ENCODE peak calls at places on chromosome 22, in eight cellular contexts. One of them, this sample, is unnamed.

GRCh38 chr22:47277511-47277910 is 515.1 kb downstream of the TBC1D22A start:
- DNase-seq in GM20000: no peak
- DNase-seq in GM13977: no peak
- DNase-seq in stomach: no peak
- DNase-seq in spleen: no peak
- DNase-seq in GM12865: no peak
- DNase-seq in colonic mucosa: no peak
- DNase-seq in CD4-positive, alpha-beta T cell: no peak
- DNase-seq in this sample: no peak

GRCh38 chr22:17303840-17304779 is 65.2 kb upstream of the CECR2 start:
- DNase-seq in GM20000: peak; percentile 71
- DNase-seq in GM13977: peak; percentile 77
- DNase-seq in stomach: peak; percentile 21
- DNase-seq in spleen: peak; percentile 79
- DNase-seq in GM12865: peak; percentile 82
- DNase-seq in colonic mucosa: no peak
- DNase-seq in CD4-positive, alpha-beta T cell: peak; percentile 34
- DNase-seq in this sample: no peak

GRCh38 chr22:18120941-18121340 is 10.3 kb downstream of the TUBA8 start:
- DNase-seq in GM20000: no peak
- DNase-seq in GM13977: no peak
- DNase-seq in stomach: no peak
- DNase-seq in spleen: no peak
- DNase-seq in GM12865: no peak
- DNase-seq in colonic mucosa: no peak
- DNase-seq in CD4-positive, alpha-beta T cell: no peak
- DNase-seq in this sample: no peak

GRCh38 chr22:48319321-48320047 is 1508.2 kb downstream of the BRD1 start:
- DNase-seq in GM20000: no peak
- DNase-seq in GM13977: no peak
- DNase-seq in stomach: no peak
- DNase-seq in spleen: peak; percentile 58
- DNase-seq in GM12865: no peak
- DNase-seq in colonic mucosa: no peak
- DNase-seq in CD4-positive, alpha-beta T cell: no peak
- DNase-seq in this sample: no peak

GRCh38 chr22:49513358-49513851 is 314.3 kb downstream of the BRD1 start:
- DNase-seq in GM20000: no peak
- DNase-seq in GM13977: no peak
- DNase-seq in stomach: peak; percentile 8
- DNase-seq in spleen: no peak
- DNase-seq in GM12865: no peak
- DNase-seq in colonic mucosa: no peak
- DNase-seq in CD4-positive, alpha-beta T cell: no peak
- DNase-seq in this sample: no peak

GRCh38 chr22:31337178-31337577 is 9.0 kb downstream of the PATZ1 start:
- DNase-seq in GM20000: no peak
- DNase-seq in GM13977: no peak
- DNase-seq in stomach: peak; percentile 44
- DNase-seq in spleen: no peak
- DNase-seq in GM12865: no peak
- DNase-seq in colonic mucosa: no peak
- DNase-seq in CD4-positive, alpha-beta T cell: no peak
- DNase-seq in this sample: no peak

GRCh38 chr22:23073506-23074229 is 3.3 kb downstream of the GNAZ start:
- DNase-seq in GM20000: no peak
- DNase-seq in GM13977: no peak
- DNase-seq in stomach: no peak
- DNase-seq in spleen: peak; percentile 62
- DNase-seq in GM12865: no peak
- DNase-seq in colonic mucosa: no peak
- DNase-seq in CD4-positive, alpha-beta T cell: no peak
- DNase-seq in this sample: no peak

GRCh38 chr22:40009231-40009769 is 14.5 kb downstream of the FAM83F start:
- DNase-seq in GM20000: no peak
- DNase-seq in GM13977: no peak
- DNase-seq in stomach: peak; percentile 41
- DNase-seq in spleen: no peak
- DNase-seq in GM12865: no peak
- DNase-seq in colonic mucosa: peak; percentile 59
- DNase-seq in CD4-positive, alpha-beta T cell: no peak
- DNase-seq in this sample: no peak

GRCh38 chr22:47837703-47838102 is 1075.3 kb downstream of the TBC1D22A start:
- DNase-seq in GM20000: no peak
- DNase-seq in GM13977: no peak
- DNase-seq in stomach: no peak
- DNase-seq in spleen: no peak
- DNase-seq in GM12865: peak; percentile 38
- DNase-seq in colonic mucosa: no peak
- DNase-seq in CD4-positive, alpha-beta T cell: no peak
- DNase-seq in this sample: no peak

GRCh38 chr22:39664485-39665200 is 94.1 kb downstream of the CACNA1I start:
- DNase-seq in GM20000: peak; percentile 61
- DNase-seq in GM13977: peak; percentile 70
- DNase-seq in stomach: no peak
- DNase-seq in spleen: no peak
- DNase-seq in GM12865: no peak
- DNase-seq in colonic mucosa: peak; percentile 60
- DNase-seq in CD4-positive, alpha-beta T cell: peak; percentile 33
- DNase-seq in this sample: peak; percentile 63

GRCh38 chr22:46961591-46962290 is 199.3 kb downstream of the TBC1D22A start:
- DNase-seq in GM20000: no peak
- DNase-seq in GM13977: no peak
- DNase-seq in stomach: peak; percentile 16
- DNase-seq in spleen: no peak
- DNase-seq in GM12865: no peak
- DNase-seq in colonic mucosa: no peak
- DNase-seq in CD4-positive, alpha-beta T cell: no peak
- DNase-seq in this sample: no peak

GRCh38 chr22:40441761-40442364 is 71.5 kb downstream of the SGSM3 start:
- DNase-seq in GM20000: no peak
- DNase-seq in GM13977: no peak
- DNase-seq in stomach: no peak
- DNase-seq in spleen: no peak
- DNase-seq in GM12865: no peak
- DNase-seq in colonic mucosa: no peak
- DNase-seq in CD4-positive, alpha-beta T cell: no peak
- DNase-seq in this sample: no peak

GRCh38 chr22:49780281-49780991 is 47.2 kb downstream of the BRD1 start:
- DNase-seq in GM20000: no peak
- DNase-seq in GM13977: no peak
- DNase-seq in stomach: no peak
- DNase-seq in spleen: no peak
- DNase-seq in GM12865: no peak
- DNase-seq in colonic mucosa: no peak
- DNase-seq in CD4-positive, alpha-beta T cell: no peak
- DNase-seq in this sample: no peak

GRCh38 chr22:17422736-17423343 is 53.6 kb downstream of the CECR2 start:
- DNase-seq in GM20000: no peak
- DNase-seq in GM13977: no peak
- DNase-seq in stomach: no peak
- DNase-seq in spleen: no peak
- DNase-seq in GM12865: no peak
- DNase-seq in colonic mucosa: no peak
- DNase-seq in CD4-positive, alpha-beta T cell: no peak
- DNase-seq in this sample: no peak

GRCh38 chr22:50199836-50200332 is 927 bp upstream of the SELENOO start:
- DNase-seq in GM20000: no peak
- DNase-seq in GM13977: no peak
- DNase-seq in stomach: peak; percentile 33
- DNase-seq in spleen: peak; percentile 85
- DNase-seq in GM12865: no peak
- DNase-seq in colonic mucosa: no peak
- DNase-seq in CD4-positive, alpha-beta T cell: no peak
- DNase-seq in this sample: no peak

GRCh38 chr22:21593406-21594232 is 26.1 kb downstream of the UBE2L3 start:
- DNase-seq in GM20000: no peak
- DNase-seq in GM13977: no peak
- DNase-seq in stomach: peak; percentile 38
- DNase-seq in spleen: no peak
- DNase-seq in GM12865: no peak
- DNase-seq in colonic mucosa: peak; percentile 40
- DNase-seq in CD4-positive, alpha-beta T cell: no peak
- DNase-seq in this sample: no peak

GRCh38 chr22:21592422-21592821 is 24.9 kb downstream of the UBE2L3 start:
- DNase-seq in GM20000: no peak
- DNase-seq in GM13977: no peak
- DNase-seq in stomach: no peak
- DNase-seq in spleen: no peak
- DNase-seq in GM12865: no peak
- DNase-seq in colonic mucosa: no peak
- DNase-seq in CD4-positive, alpha-beta T cell: no peak
- DNase-seq in this sample: no peak

GRCh38 chr22:21589415-21589814 is 21.9 kb downstream of the UBE2L3 start:
- DNase-seq in GM20000: no peak
- DNase-seq in GM13977: no peak
- DNase-seq in stomach: no peak
- DNase-seq in spleen: no peak
- DNase-seq in GM12865: no peak
- DNase-seq in colonic mucosa: no peak
- DNase-seq in CD4-positive, alpha-beta T cell: no peak
- DNase-seq in this sample: no peak

GRCh38 chr22:21590809-21591641 is 23.5 kb downstream of the UBE2L3 start:
- DNase-seq in GM20000: no peak
- DNase-seq in GM13977: no peak
- DNase-seq in stomach: no peak
- DNase-seq in spleen: no peak
- DNase-seq in GM12865: peak; percentile 27
- DNase-seq in colonic mucosa: no peak
- DNase-seq in CD4-positive, alpha-beta T cell: no peak
- DNase-seq in this sample: no peak

DNA sequence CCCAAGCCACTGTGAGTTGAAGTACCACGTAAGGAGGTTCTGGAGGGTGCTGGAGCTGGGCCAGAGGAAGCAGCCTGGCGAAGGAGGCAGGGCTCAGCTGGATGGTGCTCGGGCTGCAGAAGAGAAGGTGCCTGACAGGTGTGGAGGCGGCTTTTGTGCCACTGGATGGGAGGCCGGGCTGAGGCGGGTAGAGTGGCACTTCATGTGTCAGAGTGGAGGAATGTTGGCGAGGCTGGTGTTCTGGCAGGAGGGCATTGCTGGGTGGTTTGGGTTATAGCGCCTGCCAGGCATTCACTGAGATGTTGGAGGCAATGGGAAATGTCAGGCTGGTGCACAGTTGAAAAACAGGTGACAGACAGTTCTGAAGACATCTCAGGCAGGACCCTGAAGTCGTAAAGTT is 24.2 kb downstream of the UBE2L3 start:
- DNase-seq in GM20000: no peak
- DNase-seq in GM13977: no peak
- DNase-seq in stomach: no peak
- DNase-seq in spleen: no peak
- DNase-seq in GM12865: no peak
- DNase-seq in colonic mucosa: no peak
- DNase-seq in CD4-positive, alpha-beta T cell: no peak
- DNase-seq in this sample: no peak
- TF ChIP-seq CTCF in GM20000: no peak
- TF ChIP-seq CTCF in GM13977: no peak
- TF ChIP-seq CTCF in stomach: no peak
- TF ChIP-seq CTCF in spleen: no peak
- TF ChIP-seq CTCF in GM12865: no peak
- TF ChIP-seq CTCF in colonic mucosa: no peak
- TF ChIP-seq CTCF in CD4-positive, alpha-beta T cell: no peak
- TF ChIP-seq CTCF in this sample: no peak

GRCh38 chr22:25131198-25131887 is 68.3 kb upstream of the CRYBB3 start:
- DNase-seq in GM20000: no peak
- DNase-seq in GM13977: no peak
- DNase-seq in stomach: no peak
- DNase-seq in spleen: no peak
- DNase-seq in GM12865: no peak
- DNase-seq in colonic mucosa: peak; percentile 50
- DNase-seq in CD4-positive, alpha-beta T cell: no peak
- DNase-seq in this sample: no peak
- TF ChIP-seq CTCF in GM20000: no peak
- TF ChIP-seq CTCF in GM13977: no peak
- TF ChIP-seq CTCF in stomach: no peak
- TF ChIP-seq CTCF in spleen: no peak
- TF ChIP-seq CTCF in GM12865: no peak
- TF ChIP-seq CTCF in colonic mucosa: no peak
- TF ChIP-seq CTCF in CD4-positive, alpha-beta T cell: no peak
- TF ChIP-seq CTCF in this sample: no peak

GRCh38 chr22:44970291-44970690 is 39.5 kb downstream of the PHF21B start:
- DNase-seq in GM20000: no peak
- DNase-seq in GM13977: no peak
- DNase-seq in stomach: no peak
- DNase-seq in spleen: no peak
- DNase-seq in GM12865: no peak
- DNase-seq in colonic mucosa: no peak
- DNase-seq in CD4-positive, alpha-beta T cell: no peak
- DNase-seq in this sample: no peak
- TF ChIP-seq CTCF in GM20000: no peak
- TF ChIP-seq CTCF in GM13977: no peak
- TF ChIP-seq CTCF in stomach: no peak
- TF ChIP-seq CTCF in spleen: no peak
- TF ChIP-seq CTCF in GM12865: no peak
- TF ChIP-seq CTCF in colonic mucosa: no peak
- TF ChIP-seq CTCF in CD4-positive, alpha-beta T cell: no peak
- TF ChIP-seq CTCF in this sample: no peak

DNA sequence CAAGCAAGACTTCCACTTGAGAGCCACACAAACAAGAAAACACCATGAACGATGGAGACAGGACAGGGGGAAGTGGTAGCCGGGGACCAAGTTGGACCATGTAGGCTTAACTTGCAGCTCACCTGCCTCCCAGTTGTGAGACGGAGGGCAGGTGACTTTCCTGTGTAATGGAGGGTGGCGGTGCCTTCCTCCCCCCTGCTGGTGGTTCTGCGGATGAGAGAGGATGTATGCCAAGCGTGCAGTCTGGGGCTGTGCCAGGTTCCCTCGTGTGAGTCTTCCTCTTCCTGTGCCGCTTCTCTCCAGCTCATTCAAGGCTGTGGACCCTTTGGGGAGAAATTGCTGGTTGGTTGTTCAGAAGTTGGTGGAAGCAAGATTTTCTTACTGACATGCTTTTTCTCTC is 35.1 kb downstream of the MPPED1 start:
- DNase-seq in GM20000: no peak
- DNase-seq in GM13977: no peak
- DNase-seq in stomach: peak; percentile 58
- DNase-seq in spleen: peak; percentile 36
- DNase-seq in GM12865: no peak
- DNase-seq in colonic mucosa: no peak
- DNase-seq in CD4-positive, alpha-beta T cell: no peak
- DNase-seq in this sample: no peak
- TF ChIP-seq CTCF in GM20000: no peak
- TF ChIP-seq CTCF in GM13977: no peak
- TF ChIP-seq CTCF in stomach: no peak
- TF ChIP-seq CTCF in spleen: no peak
- TF ChIP-seq CTCF in GM12865: no peak
- TF ChIP-seq CTCF in colonic mucosa: no peak
- TF ChIP-seq CTCF in CD4-positive, alpha-beta T cell: no peak
- TF ChIP-seq CTCF in this sample: no peak

GRCh38 chr22:29702025-29702930 is 17.5 kb upstream of the CABP7 start:
- DNase-seq in GM20000: no peak
- DNase-seq in GM13977: no peak
- DNase-seq in stomach: no peak
- DNase-seq in spleen: no peak
- DNase-seq in GM12865: no peak
- DNase-seq in colonic mucosa: peak; percentile 36
- DNase-seq in CD4-positive, alpha-beta T cell: no peak
- DNase-seq in this sample: no peak
- TF ChIP-seq CTCF in GM20000: no peak
- TF ChIP-seq CTCF in GM13977: no peak
- TF ChIP-seq CTCF in stomach: no peak
- TF ChIP-seq CTCF in spleen: no peak
- TF ChIP-seq CTCF in GM12865: no peak
- TF ChIP-seq CTCF in colonic mucosa: no peak
- TF ChIP-seq CTCF in CD4-positive, alpha-beta T cell: no peak
- TF ChIP-seq CTCF in this sample: no peak